ENCODE peak calls at places on chromosomes 12 and 14, in six cellular contexts. A, X, M, F, H and K are unnamed samples.

GRCh38 chr12:47725893-47726292 is 603 bp upstream of the ENDOU start:
- DNase-seq in A (no peak), X (no peak), M (peak), F (peak), H (no peak), K (no peak)

GRCh38 chr12:128131955-128132354 is 135.0 kb upstream of the TMEM132C start:
- DNase-seq in A (no peak), X (no peak), M (no peak), F (no peak), H (no peak), K (no peak)

GRCh38 chr12:11959117-11959823 is 111.5 kb upstream of the BCL2L14 start:
- DNase-seq in A (no peak), X (no peak), M (no peak), F (no peak), H (no peak), K (no peak)

GRCh38 chr12:27975222-27976136 is 2.9 kb upstream of the PTHLH start:
- DNase-seq in A (no peak), X (peak), M (no peak), F (no peak), H (no peak), K (no peak)

GRCh38 chr12:4579305-4580097 is 17.5 kb downstream of the DYRK4 start:
- DNase-seq in A (peak), X (no peak), M (peak), F (no peak), H (no peak), K (no peak)

GRCh38 chr12:4118601-4119156 is 154.9 kb upstream of the CCND2 start:
- DNase-seq in A (no peak), X (no peak), M (no peak), F (no peak), H (no peak), K (peak)

GRCh38 chr14:70957710-70958109 is 50.5 kb downstream of the PCNX1 start:
- DNase-seq in A (no peak), X (no peak), M (no peak), F (no peak), H (no peak), K (no peak)

GRCh38 chr12:122189626-122190475 is 6.9 kb downstream of the LRRC43 start:
- DNase-seq in A (no peak), X (no peak), M (no peak), F (no peak), H (no peak), K (no peak)

GRCh38 chr12:62345667-62346066 is 85.5 kb downstream of the USP15 start:
- DNase-seq in A (no peak), X (no peak), M (no peak), F (no peak), H (no peak), K (no peak)

GRCh38 chr12:54562720-54563356 is 13.4 kb downstream of the PDE1B start:
- DNase-seq in A (no peak), X (no peak), M (no peak), F (no peak), H (no peak), K (no peak)

GRCh38 chr14:88044782-88045446 is 40.0 kb downstream of the GPR65 start:
- DNase-seq in A (no peak), X (no peak), M (no peak), F (no peak), H (no peak), K (no peak)

GRCh38 chr14:92631098-92631497 is 117.3 kb downstream of the LGMN start:
- DNase-seq in A (no peak), X (no peak), M (no peak), F (no peak), H (no peak), K (no peak)

GRCh38 chr14:37036669-37037341 is 135.6 kb downstream of the SLC25A21 start:
- DNase-seq in A (no peak), X (no peak), M (no peak), F (no peak), H (no peak), K (no peak)

GRCh38 chr12:51898937-51899336 is 8.4 kb upstream of the ACVRL1 start:
- DNase-seq in A (no peak), X (no peak), M (no peak), F (no peak), H (no peak), K (no peak)

GRCh38 chr14:100334904-100335303 is 11.8 kb downstream of the SLC25A47 start:
- DNase-seq in A (no peak), X (no peak), M (no peak), F (no peak), H (no peak), K (no peak)

DNA sequence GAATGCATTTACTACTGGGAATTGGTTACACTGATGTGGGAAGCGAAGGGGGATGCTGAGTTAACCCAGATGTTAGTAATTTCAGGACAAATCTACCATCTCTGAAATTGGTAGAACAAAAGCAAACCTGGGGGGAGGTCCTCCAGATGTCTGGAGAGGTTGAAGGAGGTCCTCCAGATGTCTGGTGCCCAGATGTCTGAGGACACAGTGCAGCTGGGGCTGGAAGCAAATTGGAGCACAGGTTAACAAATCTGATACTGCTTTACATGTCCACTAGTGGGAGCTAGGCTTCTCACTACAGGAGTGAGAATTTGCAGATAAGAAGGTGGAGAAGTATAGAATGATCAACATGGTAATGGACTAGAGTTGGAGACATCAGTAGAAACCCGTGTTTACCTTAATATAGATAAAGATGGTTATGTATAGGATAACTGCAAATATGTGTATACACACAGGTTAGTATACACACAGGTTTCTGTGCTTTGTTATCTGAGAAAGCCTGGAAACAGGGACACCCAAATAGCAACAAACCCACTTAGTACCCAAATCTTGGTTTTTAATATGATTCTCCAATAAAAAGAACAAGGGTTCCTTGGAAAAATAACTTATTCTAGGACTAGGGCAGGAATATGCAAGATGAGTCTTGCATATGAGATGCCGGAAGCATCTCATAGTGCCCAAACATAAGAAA is 162.5 kb downstream of the C12orf50 start:
- DNase-seq in A (no peak), X (no peak), M (no peak), F (no peak), H (no peak), K (no peak)
- TF ChIP-seq CTCF in A (peak), X (no peak), M (peak), F (peak), H (peak), K (peak)

GRCh38 chr12:26245175-26245942 is 50.0 kb downstream of the SSPN start:
- DNase-seq in A (no peak), X (no peak), M (no peak), F (no peak), H (no peak), K (no peak)

GRCh38 chr12:26246483-26247164 is 51.3 kb downstream of the SSPN start:
- DNase-seq in A (no peak), X (no peak), M (no peak), F (no peak), H (no peak), K (no peak)

GRCh38 chr12:26242683-26243082 is 47.3 kb downstream of the SSPN start:
- DNase-seq in A (no peak), X (no peak), M (no peak), F (no peak), H (no peak), K (no peak)

GRCh38 chr12:26247873-26248272 is 52.5 kb downstream of the SSPN start:
- DNase-seq in A (no peak), X (no peak), M (no peak), F (no peak), H (no peak), K (no peak)

GRCh38 chr12:26244503-26244902 is 49.1 kb downstream of the SSPN start:
- DNase-seq in A (no peak), X (no peak), M (no peak), F (no peak), H (no peak), K (no peak)
- TF ChIP-seq CTCF in A (no peak), X (no peak), M (no peak), F (no peak), H (no peak), K (no peak)

GRCh38 chr12:124371970-124372555 is 77.2 kb downstream of the RFLNA start:
- DNase-seq in A (no peak), X (no peak), M (no peak), F (no peak), H (no peak), K (no peak)
- TF ChIP-seq CTCF in A (peak), X (no peak), M (no peak), F (no peak), H (no peak), K (no peak)

GRCh38 chr14:68787235-68787727 is 5.6 kb downstream of the ZFP36L1 start:
- DNase-seq in A (no peak), X (peak), M (no peak), F (no peak), H (no peak), K (no peak)

GRCh38 chr14:68789798-68790655 is 2.8 kb downstream of the ZFP36L1 start:
- DNase-seq in A (no peak), X (peak), M (no peak), F (no peak), H (no peak), K (peak)

GRCh38 chr14:68790656-68791077 is 2.2 kb downstream of the ZFP36L1 start:
- DNase-seq in A (no peak), X (peak), M (peak), F (no peak), H (no peak), K (peak)

GRCh38 chr14:68788275-68789001 is 4.4 kb downstream of the ZFP36L1 start:
- DNase-seq in A (no peak), X (no peak), M (no peak), F (no peak), H (no peak), K (no peak)

DNA sequence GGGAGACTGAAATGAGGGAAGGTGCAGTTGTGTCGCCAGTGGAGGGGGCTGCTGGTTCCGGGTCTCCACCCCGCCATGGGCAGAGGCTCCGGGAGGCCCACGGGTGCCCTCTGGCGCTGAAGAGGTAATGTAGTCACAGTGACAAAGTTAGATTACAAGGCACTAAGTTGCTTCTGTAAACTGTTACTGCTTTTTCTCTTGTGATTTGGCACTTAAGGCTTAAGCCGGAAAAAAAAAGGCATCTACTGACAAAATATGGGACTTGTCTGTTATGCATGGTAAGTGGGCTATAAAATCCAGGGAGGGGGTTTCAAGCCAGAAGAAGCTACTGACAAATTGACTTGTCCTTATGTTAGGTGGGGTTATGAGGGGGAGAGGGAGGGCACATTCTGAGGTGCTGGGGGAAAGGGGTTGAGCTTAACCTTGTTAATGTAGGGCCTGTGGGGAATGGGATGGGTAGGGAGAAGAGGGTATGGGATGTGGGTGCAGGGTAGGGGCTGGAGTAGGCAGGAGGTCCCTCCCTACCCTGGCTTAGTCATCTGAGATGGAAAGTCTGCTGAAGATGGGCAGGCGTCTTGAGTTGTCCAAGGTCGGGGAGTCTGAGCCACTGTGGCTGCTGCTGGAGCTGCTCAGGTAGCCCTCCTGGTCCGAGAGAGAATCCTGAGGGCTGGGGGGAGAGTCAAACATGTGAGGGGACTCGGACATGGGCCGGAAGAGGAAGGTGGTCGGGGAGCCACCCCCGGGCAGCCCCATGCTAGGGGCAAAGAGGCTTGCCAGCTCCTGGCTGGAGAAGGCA is 3.7 kb downstream of the ZFP36L1 start:
- DNase-seq in A (no peak), X (peak), M (peak), F (no peak), H (peak), K (peak)
- TF ChIP-seq CTCF in A (peak), X (no peak), M (peak), F (peak), H (peak), K (peak)

GRCh38 chr12:55728932-55729591 is at the start of gene CD63:
- DNase-seq in A (no peak), X (peak), M (peak), F (no peak), H (peak), K (peak)
- TF ChIP-seq CTCF in A (no peak), X (no peak), M (peak), F (no peak), H (no peak), K (peak)

GRCh38 chr12:75994069-75994740 is 37.4 kb downstream of the PHLDA1 start:
- DNase-seq in A (no peak), X (no peak), M (no peak), F (no peak), H (no peak), K (no peak)
- TF ChIP-seq CTCF in A (no peak), X (no peak), M (no peak), F (no peak), H (no peak), K (no peak)

GRCh38 chr14:20138520-20138919 is at the start of gene OR4N5:
- DNase-seq in A (no peak), X (no peak), M (no peak), F (no peak), H (no peak), K (no peak)
- TF ChIP-seq CTCF in A (no peak), X (no peak), M (no peak), F (no peak), H (no peak), K (no peak)